ENCODE peak calls at places on chromosomes 12 and 14, in six cellular contexts. I is GM23248; A is CD4-positive, CD25-positive, alpha-beta regulatory T cell; P is adrenal gland; E is osteoblast; K is HCT116. M is an unnamed sample. For H3K9me3 and H3K4me1, the result is how much of the 10 kb centered on the place peaks cover.

GRCh38 chr12:119710374-119710773 is 42.4 kb downstream of the PRKAB1 start:
- DNase-seq in P (no peak), A (no peak), K (no peak), E (no peak), I (no peak), M (no peak)

GRCh38 chr14:90034835-90035525 is 26.8 kb upstream of the KCNK13 start:
- DNase-seq in K (no peak), A (no peak), E (no peak), I (no peak), P (no peak), M (no peak)

GRCh38 chr12:92070054-92070863 is 75.4 kb downstream of the BTG1 start:
- DNase-seq in I (no peak), P (no peak), E (no peak), A (no peak), K (no peak), M (no peak)

GRCh38 chr14:32473476-32473875 is 144.4 kb downstream of the AKAP6 start:
- DNase-seq in A (no peak), I (peak), P (no peak), E (peak), K (no peak), M (no peak)

GRCh38 chr12:2382391-2383155 is 329.8 kb downstream of the CACNA1C start:
- DNase-seq in A (no peak), P (no peak), E (no peak), K (no peak), I (peak), M (no peak)

GRCh38 chr14:56964885-56965284 is 154.6 kb upstream of the OTX2 start:
- DNase-seq in P (no peak), I (no peak), K (no peak), A (no peak), E (no peak), M (no peak)

GRCh38 chr12:6141048-6141447 is 16.6 kb upstream of the VWF start:
- DNase-seq in I (peak), K (no peak), A (peak), E (peak), P (peak), M (no peak)

GRCh38 chr14:66802962-66803361 is 295.0 kb downstream of the GPHN start:
- DNase-seq in I (no peak), E (no peak), K (no peak), P (no peak), A (no peak), M (no peak)

GRCh38 chr12:89663577-89664357 is 44.9 kb downstream of the ATP2B1 start:
- DNase-seq in A (no peak), K (no peak), I (peak), P (no peak), E (no peak), M (no peak)

GRCh38 chr12:89179983-89180382 is 172.3 kb downstream of the DUSP6 start:
- DNase-seq in A (no peak), P (peak), E (no peak), I (peak), K (no peak), M (no peak)

GRCh38 chr12:64714551-64714968 is 44.6 kb downstream of the GNS start:
- DNase-seq in I (no peak), A (peak), K (no peak), P (no peak), E (no peak), M (peak)

GRCh38 chr12:12859690-12860089 is 31.7 kb upstream of the GPRC5A start:
- DNase-seq in A (no peak), K (no peak), P (no peak), I (peak), E (no peak), M (no peak)

GRCh38 chr14:27392153-27392552 is 794.3 kb upstream of the NOVA1 start:
- DNase-seq in A (no peak), I (peak), E (no peak), K (no peak), P (no peak), M (no peak)
- H3K9me3 ChIP-seq in A (under half), I (under half), E (under half), K (under half), P (under half), M (under half)

GRCh38 chr14:54306806-54307205 is 90.0 kb upstream of the CDKN3 start:
- DNase-seq in P (no peak), A (no peak), E (no peak), I (no peak), K (no peak), M (no peak)

GRCh38 chr14:54301349-54301748 is 95.5 kb upstream of the CDKN3 start:
- DNase-seq in P (no peak), A (no peak), E (no peak), I (no peak), K (no peak), M (no peak)

GRCh38 chr14:54299393-54300363 is 97.1 kb upstream of the CDKN3 start:
- DNase-seq in P (no peak), K (no peak), I (no peak), A (no peak), E (no peak), M (no peak)

DNA sequence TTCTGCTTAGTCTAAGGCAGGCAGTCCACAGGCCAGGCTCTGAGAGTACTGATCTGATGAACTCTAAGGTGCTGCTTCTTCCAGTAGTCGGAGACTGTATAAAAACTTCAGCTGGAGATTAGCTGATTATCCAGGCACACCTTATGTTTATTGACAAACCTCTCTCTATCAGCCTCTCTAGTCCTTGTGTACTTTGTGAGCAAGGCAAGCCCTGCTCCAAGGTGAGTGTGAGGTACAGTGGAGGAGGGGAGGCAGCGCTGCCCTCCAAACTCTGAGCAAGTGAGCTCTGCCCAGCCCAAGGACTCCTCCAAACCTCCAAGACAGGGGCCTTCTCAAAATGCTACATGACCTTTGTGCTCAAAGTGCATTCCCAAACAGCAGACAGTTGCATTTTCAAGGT is 95.9 kb upstream of the CDKN3 start:
- DNase-seq in I (no peak), A (no peak), E (no peak), K (no peak), P (no peak), M (no peak)
- H3K27ac ChIP-seq in I (no peak), A (no peak), E (no peak), K (no peak), P (no peak), M (no peak)

GRCh38 chr12:104522985-104523719 is 66.4 kb downstream of the CHST11 start:
- DNase-seq in A (no peak), P (no peak), E (peak), I (peak), K (no peak), M (no peak)
- H3K4me1 ChIP-seq in A (half or more), P (half or more), E (under half), I (under half), K (under half), M (under half)

GRCh38 chr12:133023566-133023965 is 13.7 kb upstream of the ZNF84 start:
- DNase-seq in E (no peak), I (peak), K (no peak), P (no peak), A (no peak), M (no peak)

DNA sequence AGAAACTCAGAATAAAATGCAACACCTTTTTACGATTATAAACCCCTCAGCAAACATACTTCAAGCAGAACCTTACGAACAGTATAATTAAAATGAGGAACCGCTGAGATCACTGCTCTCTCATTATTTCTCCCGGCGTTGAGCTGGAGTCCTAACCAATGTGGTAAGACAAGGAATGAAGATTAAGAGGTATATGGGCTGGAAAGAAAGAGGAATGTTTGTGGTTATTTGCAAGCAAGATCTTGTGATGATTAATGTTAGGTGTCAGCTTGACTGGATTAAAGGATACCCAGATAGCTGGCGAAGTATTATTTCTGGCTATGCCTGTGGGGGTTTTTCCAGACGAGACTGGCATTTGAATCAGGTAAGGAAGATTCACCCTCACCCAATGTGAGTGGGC is 10.3 kb upstream of the ZNF84 start:
- DNase-seq in E (no peak), A (no peak), P (no peak), K (no peak), I (no peak), M (no peak)
- H3K9me3 ChIP-seq in E (under half), A (half or more), P (under half), K (under half), I (under half), M (under half)

GRCh38 chr14:35050652-35051051 is 4.6 kb downstream of the FAM177A1 start:
- DNase-seq in E (peak), P (peak), K (no peak), A (no peak), I (peak), M (no peak)
- H3K27ac ChIP-seq in E (peak), P (peak), K (no peak), A (no peak), I (peak), M (no peak)

M was measured in CD8-positive, alpha-beta memory T cell.